ENCODE peak calls at places on chromosome 14, in eight cellular contexts. One of them, this sample, is unnamed.

GRCh38 chr14:98234208-98234607 is 1037.8 kb downstream of the BCL11B start:
- DNase-seq in GM12891: no peak
- DNase-seq in HepG2: no peak
- DNase-seq in HCT116: no peak
- DNase-seq in transverse colon: no peak
- DNase-seq in suprapubic skin: no peak
- DNase-seq in K562: no peak
- DNase-seq in stomach: no peak
- DNase-seq in this sample: no peak

GRCh38 chr14:85528080-85528881 is 1.7 kb upstream of the FLRT2 start:
- DNase-seq in transverse colon: no peak
- DNase-seq in suprapubic skin: no peak
- DNase-seq in HCT116: no peak
- DNase-seq in stomach: peak; percentile 35
- DNase-seq in HepG2: peak; percentile 41
- DNase-seq in GM12891: no peak
- DNase-seq in K562: no peak
- DNase-seq in this sample: no peak

GRCh38 chr14:92690171-92691011 is 58.0 kb downstream of the LGMN start:
- DNase-seq in transverse colon: peak; percentile 29
- DNase-seq in HCT116: peak; percentile 59
- DNase-seq in K562: peak; percentile 15
- DNase-seq in GM12891: no peak
- DNase-seq in suprapubic skin: peak; percentile 45
- DNase-seq in stomach: peak; percentile 68
- DNase-seq in HepG2: peak; percentile 45
- DNase-seq in this sample: peak; percentile 33

GRCh38 chr14:70931008-70931407 is 23.7 kb downstream of the PCNX1 start:
- DNase-seq in stomach: no peak
- DNase-seq in suprapubic skin: no peak
- DNase-seq in HepG2: no peak
- DNase-seq in transverse colon: no peak
- DNase-seq in GM12891: no peak
- DNase-seq in HCT116: no peak
- DNase-seq in K562: no peak
- DNase-seq in this sample: no peak

GRCh38 chr14:49962616-49963015 is 69.7 kb downstream of the ARF6 start:
- DNase-seq in transverse colon: peak; percentile 75
- DNase-seq in K562: peak; percentile 43
- DNase-seq in HCT116: no peak
- DNase-seq in stomach: peak; percentile 55
- DNase-seq in suprapubic skin: no peak
- DNase-seq in GM12891: peak; percentile 39
- DNase-seq in HepG2: no peak
- DNase-seq in this sample: no peak

GRCh38 chr14:77301103-77301502 is 19.6 kb downstream of the POMT2 start:
- DNase-seq in GM12891: peak; percentile 49
- DNase-seq in stomach: peak; percentile 80
- DNase-seq in K562: peak; percentile 48
- DNase-seq in HCT116: peak; percentile 68
- DNase-seq in transverse colon: peak; percentile 83
- DNase-seq in suprapubic skin: peak; percentile 89
- DNase-seq in HepG2: peak; percentile 75
- DNase-seq in this sample: no peak

GRCh38 chr14:84493779-84494178 is 1036.2 kb upstream of the FLRT2 start:
- DNase-seq in suprapubic skin: no peak
- DNase-seq in K562: no peak
- DNase-seq in transverse colon: no peak
- DNase-seq in stomach: no peak
- DNase-seq in HCT116: no peak
- DNase-seq in GM12891: no peak
- DNase-seq in HepG2: no peak
- DNase-seq in this sample: no peak

GRCh38 chr14:69592923-69593677 is 18.3 kb upstream of the SUSD6 start:
- DNase-seq in K562: no peak
- DNase-seq in stomach: no peak
- DNase-seq in suprapubic skin: no peak
- DNase-seq in transverse colon: no peak
- DNase-seq in GM12891: no peak
- DNase-seq in HepG2: no peak
- DNase-seq in HCT116: no peak
- DNase-seq in this sample: no peak

GRCh38 chr14:101233861-101234587 is 327.3 kb upstream of the DIO3 start:
- DNase-seq in transverse colon: no peak
- DNase-seq in HepG2: no peak
- DNase-seq in stomach: no peak
- DNase-seq in K562: no peak
- DNase-seq in HCT116: no peak
- DNase-seq in suprapubic skin: peak; percentile 20
- DNase-seq in GM12891: no peak
- DNase-seq in this sample: no peak

GRCh38 chr14:96176275-96176674 is 28.4 kb upstream of the BDKRB2 start:
- DNase-seq in K562: no peak
- DNase-seq in GM12891: no peak
- DNase-seq in HCT116: no peak
- DNase-seq in suprapubic skin: no peak
- DNase-seq in HepG2: no peak
- DNase-seq in stomach: no peak
- DNase-seq in transverse colon: no peak
- DNase-seq in this sample: no peak

GRCh38 chr14:52014601-52015267 is 25.4 kb downstream of the RTRAF start:
- DNase-seq in suprapubic skin: no peak
- DNase-seq in stomach: no peak
- DNase-seq in HepG2: no peak
- DNase-seq in transverse colon: no peak
- DNase-seq in HCT116: no peak
- DNase-seq in GM12891: no peak
- DNase-seq in K562: no peak
- DNase-seq in this sample: peak; percentile 35

GRCh38 chr14:91383439-91383838 is 34.2 kb downstream of the CCDC88C start:
- DNase-seq in transverse colon: no peak
- DNase-seq in stomach: no peak
- DNase-seq in GM12891: no peak
- DNase-seq in K562: no peak
- DNase-seq in HCT116: no peak
- DNase-seq in suprapubic skin: no peak
- DNase-seq in HepG2: no peak
- DNase-seq in this sample: no peak

GRCh38 chr14:20317720-20318119 is 12.0 kb upstream of the TTC5 start:
- DNase-seq in GM12891: no peak
- DNase-seq in transverse colon: no peak
- DNase-seq in suprapubic skin: no peak
- DNase-seq in stomach: no peak
- DNase-seq in HepG2: no peak
- DNase-seq in K562: no peak
- DNase-seq in HCT116: no peak
- DNase-seq in this sample: no peak

GRCh38 chr14:85566603-85567002 is 36.7 kb downstream of the FLRT2 start:
- DNase-seq in GM12891: no peak
- DNase-seq in transverse colon: no peak
- DNase-seq in HCT116: no peak
- DNase-seq in suprapubic skin: no peak
- DNase-seq in stomach: no peak
- DNase-seq in HepG2: no peak
- DNase-seq in K562: no peak
- DNase-seq in this sample: no peak

GRCh38 chr14:58647777-58648176 is 10.0 kb downstream of the DACT1 start:
- DNase-seq in K562: no peak
- DNase-seq in GM12891: no peak
- DNase-seq in HepG2: no peak
- DNase-seq in stomach: no peak
- DNase-seq in transverse colon: no peak
- DNase-seq in HCT116: no peak
- DNase-seq in suprapubic skin: no peak
- DNase-seq in this sample: no peak

GRCh38 chr14:93960108-93960475 is 16.3 kb downstream of the ASB2 start:
- DNase-seq in K562: no peak
- DNase-seq in stomach: no peak
- DNase-seq in suprapubic skin: no peak
- DNase-seq in HepG2: no peak
- DNase-seq in HCT116: no peak
- DNase-seq in transverse colon: no peak
- DNase-seq in GM12891: no peak
- DNase-seq in this sample: no peak

GRCh38 chr14:45118594-45118993 is 15.7 kb downstream of the FKBP3 start:
- DNase-seq in K562: no peak
- DNase-seq in HCT116: no peak
- DNase-seq in stomach: no peak
- DNase-seq in transverse colon: no peak
- DNase-seq in GM12891: no peak
- DNase-seq in suprapubic skin: no peak
- DNase-seq in HepG2: no peak
- DNase-seq in this sample: no peak

GRCh38 chr14:75450381-75451276 is 22.8 kb downstream of the JDP2 start:
- DNase-seq in suprapubic skin: peak; percentile 86
- DNase-seq in K562: no peak
- DNase-seq in HepG2: peak; percentile 61
- DNase-seq in HCT116: no peak
- DNase-seq in GM12891: no peak
- DNase-seq in stomach: peak; percentile 90
- DNase-seq in transverse colon: peak; percentile 78
- DNase-seq in this sample: no peak

DNA sequence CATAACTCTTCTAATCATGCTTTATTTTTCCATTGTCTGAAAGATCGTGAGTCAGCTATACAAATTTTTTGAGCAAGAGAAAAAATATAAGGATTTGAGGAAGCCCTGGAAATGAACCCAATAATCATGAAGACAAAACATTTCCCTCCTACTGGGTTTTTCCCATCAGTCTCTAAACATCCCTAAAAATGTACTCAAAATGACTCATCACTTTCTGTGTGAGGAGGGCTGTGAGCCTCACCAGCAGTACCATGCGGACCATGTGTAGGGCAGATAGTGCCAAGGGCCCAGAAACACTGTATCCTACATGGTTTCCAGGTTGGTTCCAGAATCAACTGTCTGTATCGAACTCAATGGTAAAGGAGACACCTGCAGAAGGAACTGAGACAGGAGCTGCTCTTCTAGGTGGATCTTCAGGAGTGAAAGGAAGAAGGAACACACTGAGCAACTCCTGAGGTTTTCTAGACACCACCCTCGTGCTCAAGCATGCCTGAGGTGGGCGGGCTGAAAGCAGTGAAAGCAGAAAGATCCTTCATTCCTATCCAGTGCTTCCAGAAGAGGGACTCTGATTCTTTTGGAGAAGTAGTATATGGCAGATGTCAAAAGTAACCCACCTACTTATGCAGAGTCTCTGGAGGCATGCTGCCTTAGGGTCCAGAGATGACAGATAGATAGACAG is 48.6 kb upstream of the RHOJ start:
- DNase-seq in transverse colon: no peak
- DNase-seq in HepG2: no peak
- DNase-seq in GM12891: no peak
- DNase-seq in stomach: no peak
- DNase-seq in K562: no peak
- DNase-seq in HCT116: no peak
- DNase-seq in suprapubic skin: no peak
- DNase-seq in this sample: no peak
- TF ChIP-seq POLR2AphosphoS5 in transverse colon: no peak
- TF ChIP-seq POLR2AphosphoS5 in HepG2: no peak
- TF ChIP-seq POLR2AphosphoS5 in GM12891: no peak
- TF ChIP-seq POLR2AphosphoS5 in stomach: no peak
- TF ChIP-seq POLR2AphosphoS5 in K562: no peak
- TF ChIP-seq POLR2AphosphoS5 in HCT116: no peak
- TF ChIP-seq POLR2AphosphoS5 in suprapubic skin: no peak
- TF ChIP-seq POLR2AphosphoS5 in this sample: no peak

GRCh38 chr14:55237999-55238680 is 33.1 kb upstream of the FBXO34 start:
- DNase-seq in HCT116: no peak
- DNase-seq in K562: no peak
- DNase-seq in HepG2: no peak
- DNase-seq in suprapubic skin: no peak
- DNase-seq in transverse colon: no peak
- DNase-seq in GM12891: no peak
- DNase-seq in stomach: no peak
- DNase-seq in this sample: peak; percentile 60

GRCh38 chr14:55243813-55244212 is 27.4 kb upstream of the FBXO34 start:
- DNase-seq in stomach: no peak
- DNase-seq in K562: no peak
- DNase-seq in GM12891: no peak
- DNase-seq in transverse colon: peak; percentile 10
- DNase-seq in HCT116: no peak
- DNase-seq in HepG2: no peak
- DNase-seq in suprapubic skin: no peak
- DNase-seq in this sample: no peak

GRCh38 chr14:55245657-55246268 is 25.5 kb upstream of the FBXO34 start:
- DNase-seq in suprapubic skin: no peak
- DNase-seq in GM12891: peak; percentile 16
- DNase-seq in HCT116: peak; percentile 21
- DNase-seq in K562: no peak
- DNase-seq in transverse colon: peak; percentile 14
- DNase-seq in stomach: no peak
- DNase-seq in HepG2: peak; percentile 25
- DNase-seq in this sample: peak; percentile 26

GRCh38 chr14:55241673-55242072 is 29.5 kb upstream of the FBXO34 start:
- DNase-seq in HepG2: no peak
- DNase-seq in HCT116: no peak
- DNase-seq in suprapubic skin: no peak
- DNase-seq in stomach: no peak
- DNase-seq in K562: no peak
- DNase-seq in transverse colon: no peak
- DNase-seq in GM12891: no peak
- DNase-seq in this sample: no peak

GRCh38 chr14:55240526-55241178 is 30.6 kb upstream of the FBXO34 start:
- DNase-seq in GM12891: no peak
- DNase-seq in suprapubic skin: no peak
- DNase-seq in transverse colon: no peak
- DNase-seq in K562: no peak
- DNase-seq in stomach: no peak
- DNase-seq in HCT116: no peak
- DNase-seq in HepG2: no peak
- DNase-seq in this sample: no peak
- TF ChIP-seq POLR2AphosphoS5 in GM12891: no peak
- TF ChIP-seq POLR2AphosphoS5 in suprapubic skin: no peak
- TF ChIP-seq POLR2AphosphoS5 in transverse colon: no peak
- TF ChIP-seq POLR2AphosphoS5 in K562: no peak
- TF ChIP-seq POLR2AphosphoS5 in stomach: no peak
- TF ChIP-seq POLR2AphosphoS5 in HCT116: no peak
- TF ChIP-seq POLR2AphosphoS5 in HepG2: no peak
- TF ChIP-seq POLR2AphosphoS5 in this sample: no peak

DNA sequence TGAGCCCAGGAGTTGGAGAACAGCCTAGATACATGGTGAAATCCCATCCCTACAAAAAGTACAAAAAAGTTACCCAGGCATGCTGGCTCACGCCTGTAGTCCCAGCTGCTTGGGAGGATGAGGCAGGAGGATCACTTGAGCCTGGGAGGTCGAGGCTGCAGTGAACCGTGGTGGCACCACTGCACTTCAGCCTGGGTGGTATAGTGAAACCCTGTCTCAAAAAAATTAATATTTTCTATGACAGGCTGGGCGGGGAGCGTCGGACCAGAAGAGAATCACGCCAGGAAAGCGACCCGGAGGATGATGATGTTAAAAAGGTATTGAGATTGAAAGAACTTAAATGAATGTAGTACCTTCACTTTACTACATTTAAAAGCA is 2.1 kb downstream of the PNN start:
- DNase-seq in K562: no peak
- DNase-seq in GM12891: no peak
- DNase-seq in suprapubic skin: no peak
- DNase-seq in transverse colon: no peak
- DNase-seq in stomach: no peak
- DNase-seq in HepG2: no peak
- DNase-seq in HCT116: no peak
- DNase-seq in this sample: no peak
- TF ChIP-seq POLR2AphosphoS5 in K562: no peak
- TF ChIP-seq POLR2AphosphoS5 in GM12891: no peak
- TF ChIP-seq POLR2AphosphoS5 in suprapubic skin: no peak
- TF ChIP-seq POLR2AphosphoS5 in transverse colon: no peak
- TF ChIP-seq POLR2AphosphoS5 in stomach: no peak
- TF ChIP-seq POLR2AphosphoS5 in HepG2: peak; percentile 26
- TF ChIP-seq POLR2AphosphoS5 in HCT116: no peak
- TF ChIP-seq POLR2AphosphoS5 in this sample: no peak

GRCh38 chr14:60980811-60981625 is at the start of the genes SLC38A6 and TRMT5:
- DNase-seq in HepG2: peak; percentile 91
- DNase-seq in HCT116: peak; percentile 89
- DNase-seq in suprapubic skin: peak; percentile 96
- DNase-seq in transverse colon: peak; percentile 95
- DNase-seq in K562: peak; percentile 84
- DNase-seq in GM12891: peak; percentile 59
- DNase-seq in stomach: peak; percentile 94
- DNase-seq in this sample: peak; percentile 91
- TF ChIP-seq POLR2AphosphoS5 in HepG2: peak; percentile 93
- TF ChIP-seq POLR2AphosphoS5 in HCT116: peak; percentile 88
- TF ChIP-seq POLR2AphosphoS5 in suprapubic skin: no peak
- TF ChIP-seq POLR2AphosphoS5 in transverse colon: peak; percentile 75
- TF ChIP-seq POLR2AphosphoS5 in K562: peak; percentile 54
- TF ChIP-seq POLR2AphosphoS5 in GM12891: peak; percentile 60
- TF ChIP-seq POLR2AphosphoS5 in stomach: peak; percentile 92
- TF ChIP-seq POLR2AphosphoS5 in this sample: peak; percentile 83

This sample was measured in HL-60.